ENCODE peak calls at places on chromosomes 12 and 14, in four cellular contexts. M, A, P and H are unnamed samples.

GRCh38 chr12:90086281-90086680 is 377.6 kb upstream of the ATP2B1 start:
- DNase-seq in M (no peak), A (no peak), P (peak), H (no peak)

GRCh38 chr12:110249105-110249504 is 31.9 kb upstream of the ATP2A2 start:
- DNase-seq in M (no peak), A (no peak), P (no peak), H (no peak)

GRCh38 chr12:106074706-106075392 is 63.9 kb downstream of the NUAK1 start:
- DNase-seq in M (no peak), A (no peak), P (peak), H (no peak)

GRCh38 chr14:99562848-99563748 is 40.9 kb downstream of the CCDC85C start:
- DNase-seq in M (peak), A (no peak), P (peak), H (peak)

GRCh38 chr12:84315926-84316325 is 596.7 kb downstream of the SLC6A15 start:
- DNase-seq in M (no peak), A (no peak), P (no peak), H (no peak)

GRCh38 chr12:68157295-68157871 is 2.2 kb downstream of the IFNG start:
- DNase-seq in M (no peak), A (no peak), P (no peak), H (no peak)

GRCh38 chr12:10366875-10367274 is 23.0 kb downstream of the KLRK1 start:
- DNase-seq in M (no peak), A (no peak), P (peak), H (no peak)

GRCh38 chr12:130146532-130146931 is 15.7 kb upstream of the FZD10 start:
- DNase-seq in M (no peak), A (no peak), P (no peak), H (no peak)

GRCh38 chr12:50839032-50839431 is 3.7 kb upstream of the TMPRSS12 start:
- DNase-seq in M (no peak), A (no peak), P (no peak), H (no peak)

GRCh38 chr12:98821232-98821631 is 176.1 kb downstream of the APAF1 start:
- DNase-seq in M (no peak), A (no peak), P (no peak), H (peak)

GRCh38 chr12:104248444-104248843 is 32.9 kb downstream of the TXNRD1 start:
- DNase-seq in M (no peak), A (no peak), P (no peak), H (peak)

GRCh38 chr12:131855521-131856142 is 27.4 kb downstream of the MMP17 start:
- DNase-seq in M (no peak), A (no peak), P (no peak), H (no peak)

GRCh38 chr14:86481105-86481504 is 951.2 kb downstream of the FLRT2 start:
- DNase-seq in M (no peak), A (no peak), P (peak), H (no peak)

GRCh38 chr14:60648169-60648933 is 926 bp downstream of the SIX1 start:
- DNase-seq in M (no peak), A (no peak), P (peak), H (peak)

GRCh38 chr14:90791481-90791880 is 24.7 kb downstream of the TTC7B start:
- DNase-seq in M (no peak), A (no peak), P (no peak), H (no peak)

GRCh38 chr12:107992870-107993451 is 136.1 kb upstream of the WSCD2 start:
- DNase-seq in M (no peak), A (no peak), P (peak), H (peak)

GRCh38 chr12:113228394-113229028 is 7.2 kb downstream of the TPCN1 start:
- DNase-seq in M (no peak), A (no peak), P (no peak), H (no peak)

GRCh38 chr12:109592195-109592904 is 18.8 kb downstream of the MVK start:
- DNase-seq in M (no peak), A (no peak), P (no peak), H (no peak)

GRCh38 chr14:22955702-22956575 is 951 bp downstream of the HAUS4 start:
- DNase-seq in M (peak), A (no peak), P (no peak), H (no peak)

GRCh38 chr14:98474900-98475299 is 797.1 kb downstream of the BCL11B start:
- DNase-seq in M (no peak), A (no peak), P (no peak), H (no peak)

GRCh38 chr12:6370994-6371754 is 4.2 kb downstream of the SCNN1A start:
- DNase-seq in M (peak), A (no peak), P (peak), H (peak)

GRCh38 chr12:111024205-111024794 is 103.9 kb upstream of the MYL2 start:
- DNase-seq in M (peak), A (peak), P (peak), H (peak)

GRCh38 chr14:101480747-101481530 is 80.4 kb upstream of the DIO3 start:
- DNase-seq in M (peak), A (no peak), P (peak), H (no peak)

GRCh38 chr14:54299393-54300363 is 97.1 kb upstream of the CDKN3 start:
- DNase-seq in M (no peak), A (no peak), P (peak), H (no peak)

GRCh38 chr12:16669756-16670155 is 63.8 kb upstream of the LMO3 start:
- DNase-seq in M (no peak), A (no peak), P (no peak), H (no peak)

GRCh38 chr12:4786795-4787194 is 66.6 kb downstream of the GALNT8 start:
- DNase-seq in M (no peak), A (no peak), P (no peak), H (peak)

GRCh38 chr14:91284146-91284790 is 39.8 kb upstream of the GPR68 start:
- DNase-seq in M (no peak), A (no peak), P (peak), H (no peak)

GRCh38 chr14:61258985-61259384 is 22.2 kb downstream of the TMEM30B start:
- DNase-seq in M (no peak), A (no peak), P (no peak), H (no peak)

GRCh38 chr12:95318071-95318545 is 100.5 kb downstream of the VEZT start:
- DNase-seq in M (no peak), A (no peak), P (peak), H (no peak)

GRCh38 chr12:26452511-26452910 is 257.1 kb downstream of the SSPN start:
- DNase-seq in M (no peak), A (no peak), P (no peak), H (no peak)

GRCh38 chr14:42027271-42027670 is 420.6 kb downstream of the LRFN5 start:
- DNase-seq in M (no peak), A (no peak), P (no peak), H (no peak)

GRCh38 chr14:56798447-56799326 is 11.6 kb downstream of the OTX2 start:
- DNase-seq in M (no peak), A (no peak), P (no peak), H (peak)

GRCh38 chr12:55707841-55708694 is at the start of gene ITGA7:
- DNase-seq in M (peak), A (peak), P (no peak), H (peak)

GRCh38 chr12:50845021-50845647 is 2.4 kb downstream of the TMPRSS12 start:
- DNase-seq in M (no peak), A (no peak), P (peak), H (no peak)